ENCODE peak calls at places on chromosomes 7 and 10, in seven cellular contexts. H, N, Q, T, C, B and P are unnamed samples.

GRCh38 chr7:115004121-115004520 is 82.2 kb downstream of the MDFIC start:
- DNase-seq in H (no peak), N (no peak), Q (no peak), T (no peak), C (no peak), B (no peak), P (no peak)

GRCh38 chr10:114541081-114541833 is 116.8 kb downstream of the ABLIM1 start:
- DNase-seq in H (peak; percentile 86), N (peak; percentile 84), Q (peak; percentile 59), T (peak; percentile 99), C (peak; percentile 92), B (no peak), P (no peak)

GRCh38 chr10:92688927-92689662 is 660 bp upstream of the HHEX start:
- DNase-seq in H (no peak), N (peak; percentile 17), Q (no peak), T (peak; percentile 45), C (no peak), B (peak; percentile 87), P (no peak)

GRCh38 chr7:114976666-114977065 is 54.8 kb downstream of the MDFIC start:
- DNase-seq in H (no peak), N (no peak), Q (no peak), T (peak; percentile 41), C (no peak), B (no peak), P (no peak)

GRCh38 chr7:158030566-158030965 is 557.1 kb downstream of the PTPRN2 start:
- DNase-seq in H (no peak), N (no peak), Q (no peak), T (no peak), C (no peak), B (no peak), P (no peak)

GRCh38 chr7:34320412-34320811 is 337.6 kb upstream of the NPSR1 start:
- DNase-seq in H (no peak), N (no peak), Q (no peak), T (no peak), C (no peak), B (no peak), P (no peak)

GRCh38 chr7:155717010-155717744 is 72.7 kb downstream of the RBM33 start:
- DNase-seq in H (no peak), N (no peak), Q (no peak), T (no peak), C (no peak), B (no peak), P (no peak)

GRCh38 chr7:31192996-31193395 is 140.9 kb downstream of the ADCYAP1R1 start:
- DNase-seq in H (no peak), N (peak; percentile 45), Q (peak; percentile 25), T (peak; percentile 33), C (no peak), B (peak; percentile 95), P (no peak)

DNA sequence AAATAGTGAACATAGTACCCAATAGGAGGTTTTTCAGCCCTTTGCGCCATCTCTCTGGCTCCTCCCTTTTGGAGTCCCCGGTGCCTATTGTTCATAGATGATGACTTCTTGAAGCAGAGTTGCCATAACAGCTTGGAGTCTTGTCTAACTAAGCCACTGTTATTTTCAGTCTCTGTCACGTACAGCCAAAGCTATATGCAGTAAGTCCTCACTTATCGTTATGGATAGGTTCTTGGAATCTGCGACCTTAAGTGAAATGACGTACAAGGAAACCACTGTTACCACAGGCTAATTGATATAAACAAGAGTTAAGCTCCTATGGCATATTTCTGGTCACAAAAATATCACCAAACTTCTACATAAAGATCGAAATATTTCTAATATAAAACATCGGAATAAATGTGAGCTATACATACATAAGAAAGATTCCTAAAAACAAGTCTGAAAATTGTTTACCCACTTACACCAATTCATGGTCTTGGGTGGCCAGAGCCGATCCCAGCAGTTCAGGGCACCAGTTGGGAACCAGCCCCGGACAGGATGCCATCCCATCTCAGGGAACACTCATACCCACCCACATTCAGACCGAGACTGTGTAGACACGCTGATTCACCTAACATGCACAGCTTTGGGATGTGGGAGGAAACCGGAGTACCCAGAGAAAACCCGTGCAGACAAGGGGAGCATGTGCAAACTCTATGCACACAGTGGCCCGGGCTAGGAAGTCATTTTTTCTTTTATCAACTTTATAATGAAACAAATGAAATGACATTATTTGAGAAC is 76.0 kb upstream of the PRPS1L1 start:
- DNase-seq in H (no peak), N (no peak), Q (no peak), T (no peak), C (no peak), B (no peak), P (no peak)
- TF ChIP-seq CTCF in H (no peak), N (no peak), Q (no peak), T (no peak), C (no peak), B (no peak), P (no peak)

DNA sequence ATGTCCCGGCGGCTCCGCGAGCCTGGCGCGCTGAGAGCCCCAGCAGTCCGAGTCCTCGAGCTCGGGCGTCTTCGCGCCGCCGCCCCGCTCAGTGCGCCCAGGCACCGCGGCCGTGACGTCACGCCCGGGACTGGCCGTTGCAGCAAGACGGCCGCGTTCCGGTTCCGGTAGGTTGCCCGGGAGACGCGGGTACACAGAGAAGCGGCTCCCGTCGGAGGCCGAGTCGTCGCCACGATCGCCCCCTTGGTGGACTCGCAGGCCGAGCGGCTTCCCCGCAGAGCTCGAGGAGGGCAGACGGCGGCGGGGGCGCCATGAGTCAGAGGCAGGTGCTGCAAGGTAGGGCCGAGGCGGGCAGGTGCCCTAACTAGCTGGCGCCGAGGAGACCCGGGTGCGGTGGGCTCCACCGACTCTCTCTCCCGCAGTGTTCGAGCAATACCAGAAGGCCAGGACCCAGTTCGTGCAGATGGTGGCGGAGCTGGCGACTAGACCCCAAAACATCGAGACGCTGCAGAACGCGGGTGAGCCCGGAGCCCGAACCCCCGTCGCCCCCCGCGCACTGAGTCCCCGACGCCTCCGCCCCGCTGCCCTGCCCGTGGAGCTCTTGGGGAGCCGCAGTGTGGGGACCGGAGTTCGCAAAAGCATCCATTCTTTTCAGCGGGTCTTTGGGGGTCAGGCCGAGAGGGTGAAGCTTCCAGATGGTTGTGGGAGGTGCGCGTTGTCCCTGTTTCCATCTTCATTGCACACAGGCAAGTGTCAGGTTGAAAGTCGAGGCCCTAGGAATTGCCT is at the start of gene SPAG6:
- DNase-seq in H (no peak), N (no peak), Q (no peak), T (no peak), C (peak; percentile 35), B (peak; percentile 91), P (no peak)
- H3K4me3 ChIP-seq in H (no peak within 1 kb of the TSS), N (no peak within 1 kb of the TSS), Q (no peak within 1 kb of the TSS), T (no peak within 1 kb of the TSS), C (no peak within 1 kb of the TSS), B (peak within 1 kb of the TSS; percentile 69), P (no peak within 1 kb of the TSS)

DNA sequence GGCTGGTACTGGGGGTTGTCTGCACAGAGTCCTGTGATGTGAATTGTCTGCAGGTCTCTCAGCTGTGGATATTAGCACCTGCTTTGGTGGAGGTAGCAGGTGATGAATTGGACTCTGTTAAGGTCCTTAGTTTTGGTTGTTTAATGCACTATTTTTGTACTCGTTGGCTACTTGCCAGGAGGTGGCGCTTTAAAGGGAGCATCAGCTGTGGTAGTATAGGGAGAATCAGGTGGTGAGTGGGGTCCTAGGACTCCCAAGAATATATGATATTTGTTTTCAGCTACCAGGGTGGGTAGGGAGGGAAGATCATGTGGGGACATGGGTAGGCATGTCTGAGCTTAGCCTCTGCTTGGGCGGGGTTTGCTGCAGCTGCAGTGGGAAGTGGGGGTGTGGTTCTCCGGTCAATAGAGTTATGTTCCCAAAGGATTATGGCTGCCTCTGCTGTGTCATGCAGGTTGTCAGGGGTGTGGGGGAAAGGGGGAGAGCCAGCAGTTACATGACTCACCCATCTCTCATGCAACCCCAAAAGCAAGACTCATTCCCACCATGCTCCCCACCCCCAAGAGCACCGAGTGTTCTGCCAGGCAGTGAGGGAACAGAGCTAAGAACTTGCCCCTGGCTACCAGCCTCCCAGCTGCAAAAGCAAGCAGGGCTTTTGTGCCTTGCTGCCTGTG is 53.7 kb upstream of the ZNF273 start:
- DNase-seq in H (no peak), N (no peak), Q (no peak), T (peak; percentile 25), C (no peak), B (no peak), P (no peak)
- TF ChIP-seq CTCF in H (no peak), N (no peak), Q (no peak), T (no peak), C (no peak), B (peak; percentile 52), P (no peak)

DNA sequence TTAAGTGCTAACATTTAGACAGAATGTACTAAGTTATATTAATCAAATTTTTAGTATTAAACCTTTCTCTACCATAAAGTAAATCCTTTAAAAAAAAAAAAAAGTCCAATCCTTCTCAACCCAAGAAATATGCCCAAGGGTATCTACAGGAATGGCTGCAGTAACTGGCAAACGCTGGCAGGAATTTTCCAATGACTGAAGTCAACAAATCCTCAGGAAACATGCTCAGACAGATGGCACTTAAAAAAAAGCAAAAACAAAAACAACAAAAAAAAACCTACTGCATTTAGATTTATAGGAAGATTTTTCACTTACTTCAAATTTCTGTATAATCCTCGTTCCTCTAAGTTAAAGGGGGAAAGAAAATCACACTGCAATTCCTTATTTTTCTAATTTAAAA is 666 bp downstream of the SVIL start:
- DNase-seq in H (no peak), N (no peak), Q (no peak), T (no peak), C (no peak), B (no peak), P (no peak)
- H3K4me3 ChIP-seq in H (no peak overlapping the region), N (peak overlapping the region; percentile 42), Q (peak overlapping the region; percentile 60), T (peak overlapping the region; percentile 69), C (no peak overlapping the region), B (peak overlapping the region; percentile 78), P (no peak overlapping the region)

GRCh38 chr10:89565180-89565579 is 29.8 kb upstream of the SLC16A12 start:
- DNase-seq in H (no peak), N (no peak), Q (no peak), T (no peak), C (no peak), B (no peak), P (no peak)
- TF ChIP-seq CTCF in H (no peak), N (no peak), Q (no peak), T (no peak), C (no peak), B (no peak), P (no peak)

GRCh38 chr10:89836840-89837172 is 135.4 kb downstream of the KIF20B start:
- DNase-seq in H (no peak), N (no peak), Q (no peak), T (no peak), C (no peak), B (no peak), P (no peak)
- H3K4me3 ChIP-seq in H (peak overlapping the region; percentile 39), N (peak overlapping the region; percentile 67), Q (peak overlapping the region; percentile 55), T (peak overlapping the region; percentile 58), C (peak overlapping the region; percentile 78), B (no peak overlapping the region), P (peak overlapping the region; percentile 54)

DNA sequence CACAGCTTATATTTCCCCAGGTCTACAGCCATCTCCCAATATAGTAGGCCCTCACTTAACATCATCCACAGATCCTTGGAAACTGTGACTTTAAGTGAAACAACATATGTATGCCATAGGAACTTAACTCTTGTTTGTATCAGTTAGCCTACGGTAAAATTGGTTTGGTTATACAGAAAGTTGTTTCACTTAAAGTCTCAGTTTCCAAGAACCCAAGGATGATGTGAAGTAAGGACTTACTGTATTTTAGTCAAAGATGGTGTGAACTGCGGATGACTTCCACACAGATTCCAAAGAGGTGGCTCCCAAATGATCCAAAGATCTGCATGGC is 56.4 kb upstream of the MRLN start:
- DNase-seq in H (no peak), N (no peak), Q (no peak), T (no peak), C (no peak), B (no peak), P (no peak)
- TF ChIP-seq CTCF in H (no peak), N (no peak), Q (no peak), T (no peak), C (no peak), B (peak; percentile 22), P (no peak)